ENCODE peak calls at places on chromosomes 7 and 10, in ten cellular contexts. L is adipocyte, U is hepatocyte, V is cardiac muscle cell, D is Panc1, O is heart right ventricle, B is Peyer's patch, X is right lobe of liver, F is IMR-90, H is upper lobe of right lung. N is an unnamed sample.
A peak's percentile ranks its signal among the peaks of the same experiment; 100 is the strongest.

GRCh38 chr10:60536529-60537114 is 146.9 kb upstream of the ANK3 start:
- DNase-seq in D (peak; percentile 41), O (no peak), X (no peak), B (no peak), U (no peak), H (no peak), V (no peak), F (peak; percentile 61), L (no peak), N (no peak)

GRCh38 chr7:11768263-11768662 is 63.7 kb downstream of the THSD7A start:
- DNase-seq in X (no peak), L (no peak), D (no peak), B (no peak), U (no peak), O (no peak), V (no peak), H (no peak), F (no peak), N (no peak)

GRCh38 chr7:39291644-39292411 is 274.4 kb upstream of the YAE1 start:
- DNase-seq in V (no peak), H (no peak), L (no peak), X (no peak), F (no peak), D (no peak), O (no peak), B (no peak), U (no peak), N (no peak)

GRCh38 chr7:99679032-99679399 is 780 bp downstream of the CYP3A5 start:
- DNase-seq in V (no peak), L (no peak), B (peak; percentile 67), U (peak; percentile 77), F (peak; percentile 22), D (peak; percentile 8), H (no peak), O (no peak), X (no peak), N (no peak)

GRCh38 chr10:76547352-76547972 is 1090.1 kb downstream of the KCNMA1 start:
- DNase-seq in L (peak; percentile 96), F (peak; percentile 77), H (peak; percentile 71), X (peak; percentile 78), O (peak; percentile 89), V (peak; percentile 91), B (peak; percentile 55), U (peak; percentile 92), D (peak; percentile 38), N (peak; percentile 88)

GRCh38 chr10:47024399-47025252 is 113.4 kb downstream of the PTPN20 start:
- DNase-seq in O (no peak), B (peak; percentile 70), H (peak; percentile 68), U (peak; percentile 81), F (peak; percentile 62), D (peak; percentile 68), V (peak; percentile 80), L (peak; percentile 70), X (peak; percentile 72), N (peak; percentile 71)

GRCh38 chr10:79223346-79224048 is 123.8 kb upstream of the PPIF start:
- DNase-seq in V (peak; percentile 97), X (no peak), H (peak; percentile 90), O (peak; percentile 86), F (peak; percentile 86), L (no peak), D (no peak), U (peak; percentile 78), B (no peak), N (peak; percentile 98)

GRCh38 chr10:1626835-1627234 is 110.5 kb downstream of the ADARB2 start:
- DNase-seq in U (no peak), X (no peak), F (no peak), O (no peak), V (no peak), B (no peak), L (no peak), H (peak; percentile 54), D (no peak), N (no peak)

GRCh38 chr7:134350682-134351081 is 34.0 kb upstream of the SLC35B4 start:
- DNase-seq in X (no peak), D (no peak), B (no peak), L (no peak), H (no peak), V (no peak), F (no peak), U (no peak), O (no peak), N (no peak)

GRCh38 chr10:35924726-35925125 is 282.6 kb upstream of the FZD8 start:
- DNase-seq in F (no peak), X (no peak), V (no peak), D (no peak), L (no peak), B (no peak), U (no peak), O (no peak), H (no peak), N (no peak)

GRCh38 chr7:39073432-39073831 is 95.7 kb downstream of the POU6F2 start:
- DNase-seq in H (no peak), L (no peak), O (no peak), V (peak; percentile 39), B (no peak), F (no peak), D (no peak), U (peak; percentile 39), X (no peak), N (peak; percentile 3)

GRCh38 chr10:85012305-85012704 is 683.9 kb downstream of the CCSER2 start:
- DNase-seq in H (no peak), X (no peak), U (no peak), F (no peak), D (no peak), O (no peak), L (no peak), B (no peak), V (no peak), N (no peak)

GRCh38 chr10:95295031-95295755 is 4.4 kb upstream of the PDLIM1 start:
- DNase-seq in B (peak; percentile 79), H (peak; percentile 84), X (peak; percentile 56), D (no peak), F (peak; percentile 60), L (peak; percentile 37), U (peak; percentile 64), V (peak; percentile 39), O (no peak), N (peak; percentile 83)

GRCh38 chr7:94028768-94029167 is 24.6 kb upstream of the BET1 start:
- DNase-seq in U (no peak), L (peak; percentile 39), V (no peak), X (no peak), F (peak; percentile 83), B (no peak), D (no peak), H (no peak), O (no peak), N (no peak)

GRCh38 chr10:129583831-129584230 is 116.8 kb downstream of the MGMT start:
- DNase-seq in F (no peak), X (no peak), B (no peak), V (no peak), D (no peak), O (no peak), U (no peak), H (no peak), L (no peak), N (no peak)

GRCh38 chr10:129580897-129581296 is 113.9 kb downstream of the MGMT start:
- DNase-seq in V (no peak), X (no peak), U (no peak), L (no peak), O (no peak), D (no peak), F (no peak), H (no peak), B (no peak), N (no peak)

GRCh38 chr10:129581836-129582235 is 114.8 kb downstream of the MGMT start:
- DNase-seq in V (no peak), F (no peak), X (no peak), O (no peak), H (no peak), L (no peak), U (no peak), D (no peak), B (no peak), N (no peak)

GRCh38 chr10:129579228-129579627 is 112.2 kb downstream of the MGMT start:
- DNase-seq in X (no peak), U (no peak), V (no peak), D (no peak), H (no peak), B (no peak), F (no peak), L (no peak), O (no peak), N (no peak)

GRCh38 chr10:129580010-129580409 is 113.0 kb downstream of the MGMT start:
- DNase-seq in O (no peak), F (no peak), X (no peak), B (no peak), H (no peak), D (no peak), U (no peak), V (no peak), L (no peak), N (no peak)
- H3K4me1 ChIP-seq in O (no peaks in the 10 kb centered on the region), F (no peaks in the 10 kb centered on the region), X (no peaks in the 10 kb centered on the region), B (no peaks in the 10 kb centered on the region), H (no peaks in the 10 kb centered on the region), D (no peaks in the 10 kb centered on the region), U (no peaks in the 10 kb centered on the region), V (no peaks in the 10 kb centered on the region), L (no peaks in the 10 kb centered on the region), N (no peaks in the 10 kb centered on the region)

DNA sequence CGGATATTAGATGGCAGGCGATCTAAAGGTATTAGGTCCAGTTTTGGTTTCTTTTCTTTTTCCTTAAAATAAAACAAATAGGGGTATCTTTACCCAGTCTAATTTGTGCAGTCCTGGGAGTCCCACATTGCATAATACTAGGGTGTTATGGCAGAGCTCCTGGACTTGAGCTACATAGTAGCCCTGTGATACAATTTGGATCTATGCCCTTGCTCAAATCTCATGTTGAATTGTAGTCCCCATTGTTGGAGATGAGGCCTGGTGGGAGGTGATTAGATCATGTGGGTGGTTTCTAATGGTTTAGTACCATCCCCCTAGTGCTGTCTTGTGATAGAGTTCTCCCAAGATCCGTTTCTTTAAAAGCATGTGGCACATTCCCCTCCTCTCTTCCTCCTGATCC is 141.8 kb downstream of the RPS24 start:
- DNase-seq in X (no peak), B (no peak), L (no peak), F (peak; percentile 25), U (no peak), H (no peak), O (no peak), D (no peak), V (no peak), N (no peak)
- H3K4me1 ChIP-seq in X (no peaks in the 10 kb centered on the region), B (no peaks in the 10 kb centered on the region), L (peaks cover 9% of the 10 kb centered on the region), F (peaks cover 2% of the 10 kb centered on the region), U (no peaks in the 10 kb centered on the region), H (no peaks in the 10 kb centered on the region), O (no peaks in the 10 kb centered on the region), D (no peaks in the 10 kb centered on the region), V (peaks cover 18% of the 10 kb centered on the region), N (peaks cover 12% of the 10 kb centered on the region)

GRCh38 chr10:113021268-113022028 is 71.4 kb downstream of the TCF7L2 start:
- DNase-seq in D (no peak), H (no peak), V (no peak), O (no peak), F (no peak), B (no peak), L (no peak), U (no peak), X (peak; percentile 94), N (peak; percentile 28)
- H3K4me1 ChIP-seq in D (peaks cover 68% of the 10 kb centered on the region), H (peaks cover 50% of the 10 kb centered on the region), V (peaks cover 40% of the 10 kb centered on the region), O (peaks cover 57% of the 10 kb centered on the region), F (peaks cover 14% of the 10 kb centered on the region), B (no peaks in the 10 kb centered on the region), L (peaks cover 57% of the 10 kb centered on the region), U (peaks cover 47% of the 10 kb centered on the region), X (peaks cover 42% of the 10 kb centered on the region), N (peaks cover 68% of the 10 kb centered on the region)

DNA sequence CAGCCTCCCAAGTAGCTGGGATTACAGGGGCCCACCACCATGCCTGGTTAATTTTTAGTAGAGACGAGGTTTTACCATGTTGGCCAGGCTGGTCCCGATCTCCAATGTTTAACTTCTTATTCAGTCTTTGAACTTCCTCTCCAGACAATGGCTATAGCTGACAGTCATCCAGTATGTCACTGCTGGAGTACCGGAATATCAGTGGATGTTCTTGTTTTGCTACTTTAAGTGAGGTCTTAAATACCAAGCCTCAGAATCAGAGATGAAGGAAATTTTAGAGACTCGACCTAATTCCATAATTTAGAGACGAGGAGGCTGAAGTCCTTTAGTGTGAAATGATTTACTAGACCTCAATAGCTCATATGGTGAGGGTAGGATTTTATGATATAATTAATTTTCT is 294.8 kb upstream of the KLF6 start:
- DNase-seq in D (no peak), B (no peak), X (no peak), F (no peak), L (no peak), O (no peak), U (no peak), H (no peak), V (no peak), N (no peak)
- H3K4me1 ChIP-seq in D (no peaks in the 10 kb centered on the region), B (no peaks in the 10 kb centered on the region), X (no peaks in the 10 kb centered on the region), F (peaks cover 14% of the 10 kb centered on the region), L (peaks cover 35% of the 10 kb centered on the region), O (peaks cover 25% of the 10 kb centered on the region), U (peaks cover 7% of the 10 kb centered on the region), H (peaks cover 11% of the 10 kb centered on the region), V (peaks cover 15% of the 10 kb centered on the region), N (peaks cover 12% of the 10 kb centered on the region)

N was measured in thyroid gland.